ENCODE peak calls at places on chromosomes 7 and 10, in nine cellular contexts. G is upper lobe of right lung; O is transverse colon; F is IMR-90; C is activated CD8-positive, alpha-beta T cell treated with anti-CD3 and anti-CD28 coated beads for 36 hours; T is heart left ventricle; I is AG09319; U is GM12864; D is CD8-positive, alpha-beta T cell. V is an unnamed sample.

GRCh38 chr10:49090696-49091338 is 24.5 kb downstream of the VSTM4 start:
- DNase-seq in G (peak), O (no peak), F (no peak), C (no peak), T (no peak), I (no peak), U (no peak), D (no peak), V (no peak)

GRCh38 chr10:13414855-13415254 is 66.8 kb upstream of the SEPHS1 start:
- DNase-seq in G (no peak), O (peak), F (no peak), C (peak), T (no peak), I (no peak), U (no peak), D (no peak), V (peak)

GRCh38 chr7:132504851-132505250 is 71.4 kb downstream of the PLXNA4 start:
- DNase-seq in G (no peak), O (no peak), F (no peak), C (no peak), T (no peak), I (no peak), U (no peak), D (no peak), V (no peak)

GRCh38 chr10:23035569-23035968 is 59.8 kb upstream of the MSRB2 start:
- DNase-seq in G (no peak), O (no peak), F (no peak), C (no peak), T (no peak), I (no peak), U (no peak), D (no peak), V (no peak)

GRCh38 chr7:76155938-76156337 is 45.8 kb upstream of the SRRM3 start:
- DNase-seq in G (peak), O (peak), F (peak), C (no peak), T (peak), I (no peak), U (no peak), D (no peak), V (no peak)

GRCh38 chr7:30533886-30534285 is 29.3 kb upstream of the GGCT start:
- DNase-seq in G (no peak), O (no peak), F (no peak), C (no peak), T (peak), I (no peak), U (no peak), D (no peak), V (no peak)

GRCh38 chr10:61791216-61791615 is 110.3 kb upstream of the ARID5B start:
- DNase-seq in G (no peak), O (no peak), F (peak), C (no peak), T (no peak), I (no peak), U (no peak), D (no peak), V (no peak)

GRCh38 chr10:26773633-26774032 is 76.1 kb downstream of the PDSS1 start:
- DNase-seq in G (no peak), O (no peak), F (peak), C (no peak), T (no peak), I (no peak), U (no peak), D (no peak), V (no peak)

GRCh38 chr7:77453531-77453930 is 37.4 kb upstream of the GSAP start:
- DNase-seq in G (no peak), O (no peak), F (peak), C (no peak), T (no peak), I (no peak), U (no peak), D (no peak), V (no peak)

GRCh38 chr7:77765906-77766800 is 32.1 kb downstream of the TMEM60 start:
- DNase-seq in G (no peak), O (no peak), F (peak), C (no peak), T (no peak), I (no peak), U (no peak), D (no peak), V (no peak)

GRCh38 chr10:57222603-57223002 is 861.5 kb upstream of the ZWINT start:
- DNase-seq in G (no peak), O (no peak), F (no peak), C (no peak), T (no peak), I (no peak), U (no peak), D (no peak), V (no peak)

GRCh38 chr7:4959356-4959755 is 369 bp upstream of the MMD2 start:
- DNase-seq in G (peak), O (no peak), F (no peak), C (no peak), T (no peak), I (no peak), U (no peak), D (no peak), V (peak)

GRCh38 chr7:99112097-99112496 is 31.8 kb downstream of the SMURF1 start:
- DNase-seq in G (no peak), O (no peak), F (no peak), C (no peak), T (no peak), I (no peak), U (peak), D (no peak), V (no peak)

GRCh38 chr10:29728541-29729049 is 93.8 kb upstream of the SVIL start:
- DNase-seq in G (no peak), O (no peak), F (no peak), C (no peak), T (no peak), I (no peak), U (no peak), D (no peak), V (no peak)

GRCh38 chr7:51009716-51010496 is 227.2 kb upstream of the GRB10 start:
- DNase-seq in G (peak), O (no peak), F (peak), C (no peak), T (peak), I (no peak), U (no peak), D (no peak), V (peak)

GRCh38 chr10:129568562-129569344 is 101.7 kb downstream of the MGMT start:
- DNase-seq in G (no peak), O (no peak), F (no peak), C (peak), T (no peak), I (no peak), U (no peak), D (no peak), V (no peak)

GRCh38 chr10:6702030-6702429 is 122.0 kb upstream of the PRKCQ start:
- DNase-seq in G (no peak), O (no peak), F (no peak), C (no peak), T (no peak), I (no peak), U (no peak), D (no peak), V (no peak)

GRCh38 chr10:63887026-63887589 is 365.9 kb downstream of the REEP3 start:
- DNase-seq in G (no peak), O (no peak), F (no peak), C (no peak), T (no peak), I (no peak), U (no peak), D (no peak), V (peak)

GRCh38 chr10:16520900-16521299 is 779 bp downstream of the C1QL3 start:
- DNase-seq in G (peak), O (no peak), F (peak), C (peak), T (peak), I (no peak), U (no peak), D (no peak), V (peak)
- TF ChIP-seq CTCF in G (peak), O (no peak), F (peak), C (peak), T (peak), I (peak), U (peak), D (no peak), V (no peak)

DNA sequence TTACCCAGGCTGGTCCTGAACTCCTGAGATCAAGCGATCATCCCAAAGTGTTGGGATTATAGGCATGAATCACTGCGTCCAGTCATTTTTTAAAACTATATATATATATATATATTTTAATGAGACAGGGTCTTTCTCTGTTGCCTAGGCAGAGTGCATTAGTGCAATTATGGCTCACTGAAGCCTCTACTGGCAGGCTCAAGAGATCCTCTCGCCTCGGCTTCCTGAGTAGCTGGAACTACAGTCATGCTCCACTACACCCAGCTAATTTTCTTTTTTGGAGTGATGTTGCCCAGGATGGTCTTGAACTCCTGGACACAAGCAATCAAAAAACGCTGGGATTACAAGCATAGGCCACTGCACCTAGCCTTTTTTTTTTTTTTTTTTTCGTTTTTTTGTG is 55.3 kb upstream of the KAT6B start:
- DNase-seq in G (no peak), O (no peak), F (no peak), C (no peak), T (no peak), I (no peak), U (no peak), D (no peak), V (no peak)
- TF ChIP-seq CTCF in G (no peak), O (no peak), F (no peak), C (no peak), T (no peak), I (no peak), U (peak), D (no peak), V (no peak)

GRCh38 chr7:100963386-100963785 is 6.0 kb upstream of the MUC12 start:
- DNase-seq in G (no peak), O (no peak), F (no peak), C (no peak), T (no peak), I (no peak), U (no peak), D (no peak), V (no peak)
- TF ChIP-seq CTCF in G (no peak), O (no peak), F (no peak), C (no peak), T (no peak), I (no peak), U (no peak), D (no peak), V (no peak)

DNA sequence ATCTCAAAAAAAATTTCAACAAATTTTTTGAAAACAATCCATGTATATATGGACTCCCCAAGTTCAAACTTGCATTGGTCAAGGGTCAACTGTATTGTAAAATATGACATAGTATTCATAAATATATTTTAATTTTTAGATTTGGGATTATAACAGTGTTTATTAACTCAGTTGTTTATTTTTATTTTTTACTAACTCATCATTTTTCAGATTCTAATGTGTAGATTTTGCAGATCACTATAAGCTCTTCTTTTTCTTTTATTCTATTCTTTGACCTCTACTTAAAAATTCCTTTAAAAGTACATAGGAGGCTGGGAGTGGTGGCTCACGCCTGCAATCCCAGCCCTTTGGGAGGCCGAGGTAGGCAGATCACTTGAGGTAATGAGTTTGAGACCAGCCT is 8.7 kb downstream of the MEIG1 start:
- DNase-seq in G (no peak), O (no peak), F (no peak), C (no peak), T (no peak), I (no peak), U (no peak), D (no peak), V (no peak)
- TF ChIP-seq CTCF in G (no peak), O (no peak), F (no peak), C (no peak), T (no peak), I (no peak), U (no peak), D (no peak), V (no peak)

GRCh38 chr10:78510566-78511323 is 477.1 kb downstream of the RPS24 start:
- DNase-seq in G (no peak), O (no peak), F (no peak), C (no peak), T (peak), I (no peak), U (no peak), D (no peak), V (no peak)
- TF ChIP-seq CTCF in G (no peak), O (no peak), F (no peak), C (no peak), T (no peak), I (no peak), U (no peak), D (no peak), V (no peak)

GRCh38 chr7:108452707-108453106 is 3.5 kb downstream of the NRCAM start:
- DNase-seq in G (no peak), O (no peak), F (peak), C (peak), T (no peak), I (no peak), U (peak), D (no peak), V (no peak)
- TF ChIP-seq CTCF in G (peak), O (no peak), F (peak), C (peak), T (no peak), I (peak), U (peak), D (peak), V (no peak)

DNA sequence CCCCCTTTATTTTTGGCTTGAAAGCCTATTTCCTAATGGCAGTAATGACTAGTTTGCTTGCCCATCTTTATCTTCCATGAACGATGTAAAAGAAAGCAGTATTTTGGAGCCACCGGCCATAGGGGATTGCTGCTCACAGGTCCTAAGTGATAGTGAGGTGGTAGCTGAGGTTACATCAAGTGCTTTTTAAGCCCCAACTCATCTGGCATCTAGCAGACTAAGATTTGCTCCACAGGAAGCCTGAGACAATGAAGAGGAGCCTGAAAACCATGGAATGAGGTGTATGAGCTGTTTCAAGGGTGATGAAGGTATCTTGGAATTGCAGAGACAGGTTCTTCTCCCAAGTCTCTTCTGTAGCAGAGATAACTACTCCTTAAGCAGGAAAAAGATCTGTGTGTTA is 496.3 kb downstream of the XPNPEP1 start:
- DNase-seq in G (no peak), O (no peak), F (no peak), C (no peak), T (no peak), I (no peak), U (no peak), D (no peak), V (no peak)
- TF ChIP-seq CTCF in G (no peak), O (no peak), F (no peak), C (no peak), T (no peak), I (no peak), U (no peak), D (no peak), V (no peak)

GRCh38 chr7:94295805-94296204 is 98.9 kb upstream of the COL1A2 start:
- DNase-seq in G (no peak), O (no peak), F (peak), C (no peak), T (no peak), I (no peak), U (no peak), D (no peak), V (no peak)
- TF ChIP-seq CTCF in G (peak), O (peak), F (peak), C (no peak), T (peak), I (peak), U (no peak), D (no peak), V (peak)

DNA sequence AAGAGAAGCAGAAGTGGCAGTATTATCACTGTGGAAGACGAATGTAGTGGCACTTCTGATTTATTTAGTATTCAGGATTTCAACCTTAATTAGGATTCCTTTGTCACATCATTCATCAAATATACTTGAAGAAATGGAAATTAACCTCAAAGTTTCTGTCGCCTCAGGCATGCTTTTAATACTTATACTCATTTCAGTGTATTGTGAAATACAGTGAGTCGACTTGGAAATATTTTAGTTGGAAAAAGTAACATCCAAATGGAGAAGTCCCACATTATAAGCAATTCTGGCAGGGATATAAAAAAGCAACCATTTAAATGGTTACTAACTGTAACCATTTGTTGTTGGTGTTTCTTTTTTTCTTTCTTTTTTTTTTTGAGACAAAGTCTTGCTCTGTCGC is 648.8 kb downstream of the ARL4A start:
- DNase-seq in G (no peak), O (no peak), F (peak), C (no peak), T (no peak), I (no peak), U (no peak), D (no peak), V (no peak)
- TF ChIP-seq CTCF in G (no peak), O (no peak), F (no peak), C (no peak), T (no peak), I (no peak), U (no peak), D (no peak), V (no peak)

V was measured in pancreas.